ENCODE peak calls at places on chromosomes 1 and 21, in ten cellular contexts. X is K562, S is transverse colon, U is suprapubic skin, R is sigmoid colon, Z is GM12878, J is HCT116, W is stomach, N is GM12891, P is endothelial cell of umbilical vein. O is an unnamed sample.

GRCh38 chr21:14959343-14959742 is 105.5 kb downstream of the NRIP1 start:
- DNase-seq in R (no peak), X (no peak), W (no peak), N (no peak), J (no peak), Z (no peak), U (no peak), S (no peak), P (no peak), O (no peak)

GRCh38 chr1:11571906-11572616 is 82.2 kb downstream of the FBXO2 start:
- DNase-seq in W (no peak), P (no peak), X (peak; percentile 32), R (no peak), J (peak; percentile 8), Z (no peak), N (no peak), U (no peak), S (no peak), O (no peak)

GRCh38 chr1:170986901-170987300 is 51.6 kb downstream of the MROH9 start:
- DNase-seq in R (no peak), P (no peak), Z (no peak), U (no peak), S (no peak), N (no peak), J (no peak), X (no peak), W (no peak), O (no peak)

GRCh38 chr1:39694026-39694425 is 2.8 kb upstream of the HPCAL4 start:
- DNase-seq in W (no peak), Z (no peak), R (no peak), X (no peak), N (no peak), P (no peak), U (no peak), J (no peak), S (no peak), O (no peak)

GRCh38 chr1:16153110-16153998 is 2.5 kb downstream of the EPHA2 start:
- DNase-seq in Z (no peak), S (no peak), W (no peak), J (no peak), N (no peak), X (no peak), R (no peak), U (no peak), P (peak; percentile 42), O (no peak)

GRCh38 chr1:21955474-21956281 is 18.6 kb upstream of the HSPG2 start:
- DNase-seq in S (no peak), R (peak; percentile 77), N (no peak), U (no peak), Z (no peak), X (no peak), W (no peak), P (no peak), J (no peak), O (no peak)

GRCh38 chr1:44239961-44240371 is 26.7 kb downstream of the DMAP1 start:
- DNase-seq in J (no peak), W (no peak), N (no peak), R (peak; percentile 91), Z (no peak), S (peak; percentile 44), U (no peak), P (no peak), X (no peak), O (no peak)

GRCh38 chr1:248631354-248632041 is 3.4 kb downstream of the OR2T11 start:
- DNase-seq in S (peak; percentile 61), J (no peak), N (no peak), U (no peak), P (no peak), X (no peak), R (no peak), W (no peak), Z (no peak), O (no peak)

GRCh38 chr1:159282118-159282517 is 20.0 kb upstream of the FCER1A start:
- DNase-seq in P (peak; percentile 28), X (no peak), R (no peak), U (no peak), W (no peak), J (no peak), S (no peak), Z (no peak), N (no peak), O (no peak)

GRCh38 chr1:179058343-179059184 is 23.3 kb upstream of the TOR3A start:
- DNase-seq in S (no peak), J (no peak), Z (no peak), X (no peak), N (no peak), P (no peak), R (no peak), U (no peak), W (no peak), O (no peak)

GRCh38 chr1:56025942-56026341 is 553.4 kb downstream of the PLPP3 start:
- DNase-seq in J (no peak), Z (no peak), N (no peak), U (no peak), X (no peak), S (no peak), W (no peak), R (no peak), P (no peak), O (no peak)

GRCh38 chr1:151050051-151050688 is 2.6 kb downstream of the C1orf56 start:
- DNase-seq in S (no peak), R (no peak), Z (no peak), W (no peak), N (no peak), P (no peak), X (no peak), U (no peak), J (no peak), O (no peak)

GRCh38 chr1:94851571-94851970 is 31.4 kb downstream of the SLC44A3 start:
- DNase-seq in P (no peak), Z (no peak), W (no peak), U (no peak), X (no peak), J (no peak), S (no peak), R (no peak), N (no peak), O (no peak)

GRCh38 chr1:10471411-10472219 is 714 bp downstream of the DFFA start:
- DNase-seq in X (no peak), U (no peak), W (no peak), R (no peak), N (no peak), Z (no peak), S (no peak), P (no peak), J (no peak), O (no peak)

GRCh38 chr1:169107673-169108160 is 1.2 kb downstream of the ATP1B1 start:
- DNase-seq in R (no peak), N (no peak), Z (no peak), X (no peak), W (no peak), U (no peak), P (peak; percentile 34), S (no peak), J (no peak), O (no peak)
- TF ChIP-seq POLR2AphosphoS5 in R (peak; percentile 83), N (no peak), Z (no peak), X (no peak), W (peak; percentile 27), U (no peak), P (no peak), S (peak; percentile 17), J (peak; percentile 24), O (no peak)

DNA sequence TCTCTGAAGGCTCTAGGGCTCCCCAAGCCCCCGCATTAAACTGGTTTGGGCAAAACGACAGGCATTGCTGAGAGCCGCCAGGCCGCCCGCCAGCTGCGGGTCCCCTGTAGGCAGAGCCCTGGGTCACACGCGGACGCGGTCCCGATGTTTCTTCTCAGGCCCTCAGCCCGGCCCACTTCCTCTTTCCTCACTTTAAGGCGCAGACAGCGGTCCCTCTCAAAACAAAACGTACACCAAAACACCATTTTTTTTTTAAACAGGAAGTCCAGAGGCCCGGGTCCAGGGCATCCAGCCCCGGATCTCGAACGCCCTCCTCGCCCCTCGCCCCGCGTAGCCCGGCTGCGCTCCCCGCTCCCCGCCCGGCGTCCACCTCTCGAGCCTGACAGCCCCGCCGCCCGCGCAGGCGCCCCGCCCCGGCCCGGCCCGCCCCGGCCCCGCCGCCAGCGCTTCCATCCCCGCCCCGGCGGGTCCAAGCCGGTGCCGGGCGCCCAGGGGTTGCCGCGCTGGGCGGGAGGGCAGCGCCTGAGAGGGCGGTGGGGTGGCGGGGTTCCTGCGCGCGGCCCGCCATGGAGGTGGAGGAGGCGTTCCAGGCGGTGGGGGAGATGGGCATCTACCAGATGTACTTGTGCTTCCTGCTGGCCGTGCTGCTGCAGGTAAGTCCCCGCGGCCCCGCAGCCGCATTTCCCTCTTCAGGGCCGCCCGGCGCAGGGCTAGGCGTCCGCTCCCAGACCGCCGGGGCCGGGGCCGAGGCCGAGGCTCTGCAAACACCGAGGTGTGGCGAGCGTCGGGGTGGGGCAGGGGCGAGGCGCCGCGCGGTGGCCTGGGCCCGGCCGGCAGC is at the start of gene SLC22A15:
- DNase-seq in W (peak; percentile 69), R (peak; percentile 74), U (peak; percentile 87), P (no peak), Z (peak; percentile 17), J (no peak), X (peak; percentile 36), N (peak; percentile 46), S (peak; percentile 70), O (peak; percentile 31)
- TF ChIP-seq POLR2AphosphoS5 in W (no peak), R (no peak), U (no peak), P (no peak), Z (no peak), J (peak; percentile 13), X (no peak), N (no peak), S (peak; percentile 9), O (no peak)

DNA sequence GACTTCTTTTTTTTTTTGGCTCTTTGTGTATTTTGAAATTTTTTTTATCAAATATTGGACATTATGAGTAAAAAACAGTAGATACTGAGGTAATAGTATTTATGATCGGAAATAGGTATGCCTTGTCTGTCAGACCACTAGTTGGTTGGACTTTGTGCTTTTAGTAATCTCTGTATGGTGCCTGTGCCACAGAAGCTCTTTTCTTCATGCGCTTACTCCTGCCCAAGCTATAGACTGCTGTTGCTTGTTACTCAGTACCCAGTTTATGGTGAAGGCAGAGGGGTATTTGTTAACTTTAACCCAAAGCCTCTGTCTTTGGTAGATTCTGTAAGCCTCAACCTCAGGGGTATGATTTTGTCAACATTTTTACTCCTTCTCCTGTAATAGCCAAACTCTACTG is 8.6 kb downstream of the SLC30A7 start:
- DNase-seq in P (no peak), J (no peak), R (no peak), X (no peak), Z (no peak), S (no peak), U (no peak), N (no peak), W (no peak), O (no peak)
- TF ChIP-seq POLR2AphosphoS5 in P (no peak), J (no peak), R (no peak), X (no peak), Z (no peak), S (no peak), U (no peak), N (no peak), W (no peak), O (no peak)

DNA sequence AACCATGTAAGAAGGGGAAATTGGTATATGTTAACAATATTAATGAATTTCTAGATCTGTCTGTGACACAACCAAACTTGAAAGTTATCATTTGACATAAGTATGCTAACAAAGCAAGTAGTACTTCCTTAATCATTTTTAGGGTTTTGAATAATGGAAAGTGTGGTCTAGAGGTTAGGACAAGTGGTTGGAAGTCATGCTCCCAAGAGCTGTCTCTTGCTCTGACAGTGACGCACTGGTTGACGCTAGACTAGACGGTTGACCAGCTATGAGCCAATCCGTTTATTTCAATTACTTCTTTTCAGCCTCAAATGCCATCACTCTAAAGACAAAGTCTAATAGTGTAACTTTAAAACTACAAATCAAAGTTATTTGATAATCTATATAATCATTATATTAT is 20.7 kb upstream of the RGS1 start:
- DNase-seq in W (no peak), U (no peak), X (no peak), J (no peak), S (no peak), Z (no peak), R (no peak), P (no peak), N (no peak), O (no peak)
- TF ChIP-seq POLR2AphosphoS5 in W (no peak), U (no peak), X (no peak), J (no peak), S (no peak), Z (no peak), R (no peak), P (no peak), N (no peak), O (no peak)